ENCODE peak calls at places on chromosomes 2 and 18, in five cellular contexts. O, N, H, W and I are unnamed samples. For H3K27me3, the result is how much of the 10 kb centered on the place peaks cover.

GRCh38 chr2:187577310-187577709 is 23.1 kb upstream of the TFPI start:
- DNase-seq in O (no peak), N (no peak), W (peak), H (no peak), I (no peak)

GRCh38 chr18:10442551-10442971 is 11.9 kb upstream of the APCDD1 start:
- DNase-seq in H (no peak), N (no peak), O (no peak), W (no peak), I (no peak)

GRCh38 chr18:36501100-36501499 is 203.6 kb downstream of the FHOD3 start:
- DNase-seq in N (no peak), W (no peak), H (no peak), O (no peak), I (peak)

GRCh38 chr18:49658871-49659378 is 97.1 kb downstream of the LIPG start:
- DNase-seq in O (no peak), W (no peak), N (no peak), H (no peak), I (no peak)

GRCh38 chr2:28406276-28407096 is 13.8 kb downstream of the FOSL2 start:
- DNase-seq in N (no peak), W (no peak), H (no peak), O (peak), I (peak)

GRCh38 chr18:26655010-26655613 is 106.8 kb upstream of the KCTD1 start:
- DNase-seq in O (no peak), H (no peak), N (no peak), W (no peak), I (no peak)

GRCh38 chr2:6782523-6783061 is 83.1 kb downstream of the CMPK2 start:
- DNase-seq in N (no peak), H (no peak), O (no peak), W (no peak), I (no peak)

GRCh38 chr18:63872586-63872985 is 14.9 kb upstream of the SERPINB2 start:
- DNase-seq in W (no peak), N (no peak), H (no peak), O (no peak), I (no peak)

GRCh38 chr2:6909431-6910385 is 7.5 kb upstream of the RNF144A start:
- DNase-seq in W (no peak), N (no peak), H (no peak), O (no peak), I (no peak)

DNA sequence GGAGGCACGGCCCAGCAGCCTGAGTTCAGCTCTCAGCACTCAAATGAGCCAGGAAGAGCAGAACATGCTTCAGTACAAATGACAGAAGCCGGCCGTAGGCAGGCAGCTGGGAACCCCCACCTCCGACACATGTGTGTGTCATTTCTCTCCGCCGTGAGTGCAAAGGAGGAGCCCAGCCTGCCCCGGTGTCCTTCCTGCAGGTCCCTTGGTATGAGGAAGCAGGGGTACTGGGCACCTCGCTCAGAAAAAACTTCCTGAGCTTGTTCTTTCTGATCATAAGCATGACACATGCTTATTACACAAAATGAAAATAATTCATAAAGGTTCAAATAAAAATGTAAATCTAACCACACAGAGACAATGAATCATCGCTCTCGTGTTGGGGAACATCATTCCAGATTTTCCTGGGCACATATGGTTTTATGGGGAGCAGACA is 35.3 kb downstream of the KCNF1 start:
- DNase-seq in H (no peak), N (no peak), O (peak), W (no peak), I (peak)
- H3K27me3 ChIP-seq in H (under half), N (under half), O (under half), W (half or more), I (under half)

DNA sequence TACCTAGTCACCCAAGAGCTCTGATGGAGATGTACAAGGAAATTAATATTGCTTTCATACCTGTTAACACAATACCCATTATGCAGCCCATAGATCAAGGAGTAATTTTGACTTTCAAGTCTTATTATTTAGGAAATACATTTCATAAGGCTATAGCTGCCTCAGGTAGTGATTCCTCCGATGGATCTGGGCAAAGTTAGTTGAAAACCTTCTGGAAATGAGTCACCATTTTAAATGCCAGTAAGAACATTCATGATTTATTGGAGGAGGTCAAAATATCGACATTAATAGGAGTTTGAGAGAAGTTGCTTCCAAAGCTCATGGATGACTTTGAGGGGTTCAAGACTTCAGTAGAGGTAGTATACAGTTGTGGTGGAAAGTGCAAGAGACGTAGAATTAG is 931.4 kb upstream of the ACVR2A start:
- DNase-seq in W (no peak), N (no peak), O (no peak), H (no peak), I (no peak)
- TF ChIP-seq CTCF in W (no peak), N (no peak), O (no peak), H (no peak), I (no peak)

GRCh38 chr2:219335373-219335786 is 2.8 kb upstream of the RESP18 start:
- DNase-seq in N (no peak), W (no peak), O (peak), H (no peak), I (no peak)

GRCh38 chr2:219327719-219328118 is 4.8 kb downstream of the RESP18 start:
- DNase-seq in H (no peak), W (no peak), N (no peak), O (no peak), I (no peak)

GRCh38 chr2:219331560-219332213 is 857 bp downstream of the RESP18 start:
- DNase-seq in W (no peak), N (no peak), H (no peak), O (peak), I (no peak)

DNA sequence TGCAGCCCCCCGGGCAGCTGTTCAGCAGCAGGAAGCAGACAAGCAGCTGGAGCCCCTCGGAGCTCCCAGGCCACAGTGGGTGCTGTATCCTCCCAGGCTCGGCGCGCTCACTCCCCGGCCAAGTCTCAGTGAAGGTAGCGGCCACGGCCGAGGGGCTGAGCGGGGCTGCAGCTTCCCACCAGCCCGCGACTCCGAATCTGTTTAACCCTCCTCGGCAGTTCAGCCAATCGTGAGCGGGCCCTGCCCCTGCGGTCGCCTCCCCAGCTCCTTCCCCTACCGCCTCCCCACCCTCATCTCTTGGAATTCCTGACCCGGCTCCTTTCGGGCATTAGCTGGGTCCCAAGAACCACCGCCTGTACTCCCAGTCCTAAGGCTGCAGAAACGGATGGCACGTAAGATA is at the start of gene RESP18:
- DNase-seq in N (no peak), H (no peak), W (no peak), O (no peak), I (no peak)
- H3K27me3 ChIP-seq in N (under half), H (under half), W (under half), O (half or more), I (half or more)

GRCh38 chr2:144812288-144812687 is 292.4 kb upstream of the ZEB2 start:
- DNase-seq in N (no peak), W (no peak), O (no peak), H (no peak), I (no peak)
- TF ChIP-seq CTCF in N (no peak), W (no peak), O (no peak), H (no peak), I (no peak)

DNA sequence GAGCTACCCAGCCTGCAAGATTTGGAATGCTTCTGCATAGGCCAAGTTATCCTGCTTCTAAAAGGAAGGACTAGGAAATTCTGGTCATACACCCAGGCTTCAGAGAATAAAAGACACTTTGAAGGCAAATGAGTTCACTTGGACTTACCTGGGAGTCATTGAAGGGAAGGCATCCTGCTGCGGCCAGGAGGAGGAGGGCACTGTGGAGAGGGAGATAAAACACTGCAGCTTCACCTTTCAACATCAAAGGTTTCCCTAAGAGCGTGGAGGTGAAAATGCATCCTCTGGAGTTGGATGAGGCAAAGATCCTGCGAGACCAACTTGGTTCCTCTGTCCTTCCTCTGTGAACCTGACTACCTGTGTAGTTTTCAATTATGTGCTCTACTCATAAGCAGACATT is 79.5 kb upstream of the RIOK3 start:
- DNase-seq in O (no peak), W (no peak), N (no peak), H (no peak), I (no peak)
- H3K27me3 ChIP-seq in O (under half), W (under half), N (under half), H (under half), I (under half)

GRCh38 chr18:58661423-58661822 is 9.8 kb upstream of the MALT1 start:
- DNase-seq in N (no peak), H (no peak), W (no peak), O (peak), I (no peak)
- TF ChIP-seq CTCF in N (no peak), H (no peak), W (peak), O (peak), I (peak)

GRCh38 chr2:73292316-73292905 is 937 bp downstream of the EGR4 start:
- DNase-seq in H (no peak), W (no peak), N (no peak), O (no peak), I (no peak)

GRCh38 chr2:73292906-73293533 is 328 bp downstream of the EGR4 start:
- DNase-seq in N (no peak), W (no peak), O (no peak), H (no peak), I (no peak)

GRCh38 chr2:73293534-73294171 is at the start of gene EGR4:
- DNase-seq in W (peak), H (no peak), N (peak), O (peak), I (no peak)

GRCh38 chr2:73295751-73296400 is 2.5 kb upstream of the EGR4 start:
- DNase-seq in O (no peak), W (no peak), N (no peak), H (no peak), I (no peak)

GRCh38 chr2:73294239-73294638 is 891 bp upstream of the EGR4 start:
- DNase-seq in O (no peak), H (no peak), W (no peak), N (no peak), I (no peak)
- H3K27me3 ChIP-seq in O (half or more), H (under half), W (half or more), N (under half), I (half or more)

GRCh38 chr2:10042301-10043161 is 819 bp upstream of the KLF11 start:
- DNase-seq in W (peak), O (peak), H (peak), N (no peak), I (no peak)

GRCh38 chr2:10041711-10042110 is 1.6 kb upstream of the KLF11 start:
- DNase-seq in N (no peak), H (no peak), W (no peak), O (no peak), I (no peak)

GRCh38 chr2:10038716-10039115 is 4.6 kb upstream of the KLF11 start:
- DNase-seq in O (peak), N (no peak), H (no peak), W (no peak), I (no peak)

GRCh38 chr2:10038123-10038522 is 5.2 kb upstream of the KLF11 start:
- DNase-seq in H (no peak), O (no peak), N (no peak), W (no peak), I (no peak)

DNA sequence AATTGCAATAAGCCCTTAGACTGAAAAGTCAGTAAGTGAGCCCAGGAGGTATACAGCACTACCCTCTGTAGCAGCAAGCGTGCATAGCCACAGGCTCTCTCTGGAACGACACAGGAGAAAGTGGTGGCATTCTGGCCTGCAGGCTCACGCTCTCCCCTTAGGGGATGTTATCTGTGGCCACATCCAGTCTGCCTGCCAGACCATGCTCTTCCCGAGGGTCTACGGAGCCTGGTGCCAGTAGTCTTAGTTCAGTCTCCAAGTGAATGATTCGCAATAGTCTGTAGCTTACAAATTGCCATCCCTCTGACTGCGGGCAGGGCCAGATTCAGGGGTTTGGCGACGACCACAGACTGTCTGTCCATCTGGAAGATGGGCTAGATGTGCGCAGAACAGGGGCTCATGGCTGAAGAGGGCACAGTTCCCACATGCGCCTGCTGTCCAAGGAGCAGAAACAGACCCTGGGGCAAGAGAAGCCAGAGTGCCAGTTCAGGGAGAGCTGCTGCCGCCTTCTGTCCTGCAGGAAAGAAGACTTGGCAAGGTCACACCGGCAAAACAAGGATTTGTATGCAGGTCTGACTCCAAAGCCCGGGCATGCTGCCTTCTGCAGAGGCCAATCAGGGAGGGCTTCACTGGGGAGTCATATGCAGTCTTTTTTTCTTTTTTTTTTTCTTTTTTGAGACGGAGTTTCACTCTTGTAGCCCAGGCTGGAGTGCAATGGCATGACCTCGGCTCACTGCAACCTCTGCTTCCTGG is 3.5 kb upstream of the KLF11 start:
- DNase-seq in W (no peak), H (no peak), N (peak), O (no peak), I (no peak)
- TF ChIP-seq CTCF in W (peak), H (no peak), N (no peak), O (no peak), I (peak)

DNA sequence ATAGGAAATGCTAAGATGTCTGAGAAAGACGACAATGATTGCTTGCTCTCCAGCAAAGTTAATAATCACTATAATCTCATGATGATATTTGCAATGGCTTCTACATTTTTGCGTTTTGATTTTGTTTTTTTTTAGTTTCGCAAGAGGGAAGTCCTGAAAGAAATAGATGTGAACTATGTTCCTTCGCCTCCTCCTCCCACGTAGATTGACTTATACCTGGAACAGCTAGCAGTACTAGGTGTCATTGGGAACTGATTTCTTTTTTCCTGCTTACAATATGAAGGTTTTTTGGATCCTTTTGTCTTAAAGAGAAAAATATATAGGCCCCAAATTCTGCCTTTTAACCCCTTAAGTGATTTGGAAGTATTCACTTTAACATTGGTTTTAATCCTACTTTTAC is 26.7 kb downstream of the ITPRID2 start:
- DNase-seq in W (no peak), H (no peak), N (no peak), O (no peak), I (no peak)
- H3K27me3 ChIP-seq in W (under half), H (under half), N (under half), O (under half), I (under half)

DNA sequence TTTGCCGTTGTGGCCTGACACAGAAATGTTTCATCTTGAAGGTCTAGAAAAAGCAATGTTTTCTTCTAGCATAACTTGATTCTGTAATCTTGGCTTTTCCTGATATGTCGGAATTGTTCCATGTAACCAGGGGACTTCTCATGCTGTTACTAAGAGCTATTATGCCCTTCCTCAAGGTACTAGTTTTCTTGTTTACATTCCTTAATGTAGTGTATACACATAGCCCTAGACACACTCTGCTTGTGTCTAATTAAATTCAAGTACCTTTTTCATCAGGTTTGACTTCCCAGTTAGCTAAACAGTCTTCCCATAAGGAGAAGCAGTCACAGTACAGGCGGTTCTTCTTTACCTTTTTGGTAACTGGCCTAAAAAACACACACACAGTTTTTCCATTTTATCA is 122.8 kb upstream of the MSH6 start:
- DNase-seq in H (no peak), O (no peak), W (no peak), N (no peak), I (no peak)
- TF ChIP-seq CTCF in H (no peak), O (no peak), W (no peak), N (no peak), I (no peak)